ENCODE peak calls at places on chromosomes 2 and 18, in five cellular contexts. One of them, this sample, is unnamed. For H3K4me1, the result is how much of the 10 kb centered on the place peaks cover.

GRCh38 chr2:20617081-20617575 is 33.8 kb downstream of the HS1BP3 start:
- DNase-seq in lung: peak
- DNase-seq in small intestine: no peak
- DNase-seq in mesendoderm: peak
- DNase-seq in GM23338: peak
- DNase-seq in this sample: peak

GRCh38 chr2:206023183-206023582 is 62.8 kb downstream of the INO80D start:
- DNase-seq in lung: no peak
- DNase-seq in small intestine: no peak
- DNase-seq in mesendoderm: no peak
- DNase-seq in GM23338: no peak
- DNase-seq in this sample: no peak

GRCh38 chr2:20567926-20568179 is 83.0 kb downstream of the HS1BP3 start:
- DNase-seq in lung: no peak
- DNase-seq in small intestine: no peak
- DNase-seq in mesendoderm: no peak
- DNase-seq in GM23338: no peak
- DNase-seq in this sample: peak

GRCh38 chr18:38805256-38805655 is 1239.7 kb upstream of the CELF4 start:
- DNase-seq in lung: no peak
- DNase-seq in small intestine: no peak
- DNase-seq in mesendoderm: peak
- DNase-seq in GM23338: peak
- DNase-seq in this sample: no peak

GRCh38 chr2:214232266-214232665 is 178.6 kb upstream of the VWC2L start:
- DNase-seq in lung: no peak
- DNase-seq in small intestine: no peak
- DNase-seq in mesendoderm: no peak
- DNase-seq in GM23338: no peak
- DNase-seq in this sample: no peak

GRCh38 chr2:59806486-59806885 is 747.0 kb downstream of the BCL11A start:
- DNase-seq in lung: no peak
- DNase-seq in small intestine: peak
- DNase-seq in mesendoderm: no peak
- DNase-seq in GM23338: no peak
- DNase-seq in this sample: no peak

GRCh38 chr2:109516445-109517117 is 97.2 kb downstream of the SEPTIN10 start:
- DNase-seq in lung: no peak
- DNase-seq in small intestine: peak
- DNase-seq in mesendoderm: peak
- DNase-seq in GM23338: peak
- DNase-seq in this sample: no peak

GRCh38 chr2:73970850-73971471 is 13.7 kb upstream of the TET3 start:
- DNase-seq in lung: peak
- DNase-seq in small intestine: peak
- DNase-seq in mesendoderm: peak
- DNase-seq in GM23338: peak
- DNase-seq in this sample: peak

GRCh38 chr2:200635251-200635650 is 49.4 kb downstream of the AOX1 start:
- DNase-seq in lung: no peak
- DNase-seq in small intestine: no peak
- DNase-seq in mesendoderm: no peak
- DNase-seq in GM23338: no peak
- DNase-seq in this sample: no peak

GRCh38 chr2:129794517-129794916 is 184.9 kb upstream of the RAB6C start:
- DNase-seq in lung: no peak
- DNase-seq in small intestine: no peak
- DNase-seq in mesendoderm: no peak
- DNase-seq in GM23338: no peak
- DNase-seq in this sample: no peak

GRCh38 chr2:189298481-189298880 is 118.9 kb upstream of the COL5A2 start:
- DNase-seq in lung: no peak
- DNase-seq in small intestine: no peak
- DNase-seq in mesendoderm: no peak
- DNase-seq in GM23338: no peak
- DNase-seq in this sample: no peak

GRCh38 chr18:45493830-45494229 is 121.4 kb upstream of the SLC14A2 start:
- DNase-seq in lung: no peak
- DNase-seq in small intestine: no peak
- DNase-seq in mesendoderm: no peak
- DNase-seq in GM23338: no peak
- DNase-seq in this sample: no peak

GRCh38 chr2:23862716-23863426 is 64.1 kb downstream of the ATAD2B start:
- DNase-seq in lung: no peak
- DNase-seq in small intestine: no peak
- DNase-seq in mesendoderm: no peak
- DNase-seq in GM23338: no peak
- DNase-seq in this sample: no peak

GRCh38 chr18:78240091-78240490 is 739.5 kb upstream of the SALL3 start:
- DNase-seq in lung: no peak
- DNase-seq in small intestine: no peak
- DNase-seq in mesendoderm: no peak
- DNase-seq in GM23338: no peak
- DNase-seq in this sample: no peak

GRCh38 chr2:140353541-140353940 is 1573.4 kb upstream of the NXPH2 start:
- DNase-seq in lung: no peak
- DNase-seq in small intestine: no peak
- DNase-seq in mesendoderm: no peak
- DNase-seq in GM23338: no peak
- DNase-seq in this sample: no peak

GRCh38 chr2:152418688-152419087 is 83.7 kb downstream of the FMNL2 start:
- DNase-seq in lung: no peak
- DNase-seq in small intestine: no peak
- DNase-seq in mesendoderm: no peak
- DNase-seq in GM23338: no peak
- DNase-seq in this sample: no peak

GRCh38 chr2:200913654-200914053 is 24.5 kb downstream of the NIF3L1 start:
- DNase-seq in lung: no peak
- DNase-seq in small intestine: no peak
- DNase-seq in mesendoderm: no peak
- DNase-seq in GM23338: no peak
- DNase-seq in this sample: no peak

GRCh38 chr18:8947576-8947975 is 154.9 kb upstream of the NDUFV2 start:
- DNase-seq in lung: no peak
- DNase-seq in small intestine: no peak
- DNase-seq in mesendoderm: peak
- DNase-seq in GM23338: no peak
- DNase-seq in this sample: no peak

GRCh38 chr2:240869956-240870875 is 1.6 kb downstream of the AGXT start:
- DNase-seq in lung: no peak
- DNase-seq in small intestine: no peak
- DNase-seq in mesendoderm: no peak
- DNase-seq in GM23338: no peak
- DNase-seq in this sample: no peak

GRCh38 chr2:240183370-240184197 is 43.1 kb upstream of the OTOS start:
- DNase-seq in lung: no peak
- DNase-seq in small intestine: no peak
- DNase-seq in mesendoderm: no peak
- DNase-seq in GM23338: no peak
- DNase-seq in this sample: no peak

GRCh38 chr2:86054539-86055082 is 51.1 kb downstream of the POLR1A start:
- DNase-seq in lung: no peak
- DNase-seq in small intestine: no peak
- DNase-seq in mesendoderm: no peak
- DNase-seq in GM23338: no peak
- DNase-seq in this sample: no peak

GRCh38 chr2:101007415-101008345 is 5.6 kb downstream of the RPL31 start:
- DNase-seq in lung: no peak
- DNase-seq in small intestine: no peak
- DNase-seq in mesendoderm: peak
- DNase-seq in GM23338: peak
- DNase-seq in this sample: no peak

GRCh38 chr18:23593720-23594119 is 7.4 kb upstream of the NPC1 start:
- DNase-seq in lung: no peak
- DNase-seq in small intestine: no peak
- DNase-seq in mesendoderm: no peak
- DNase-seq in GM23338: no peak
- DNase-seq in this sample: no peak

GRCh38 chr18:8595445-8595844 is 13.8 kb upstream of the RAB12 start:
- DNase-seq in lung: no peak
- DNase-seq in small intestine: no peak
- DNase-seq in mesendoderm: no peak
- DNase-seq in GM23338: no peak
- DNase-seq in this sample: no peak

GRCh38 chr2:8574196-8575010 is 107.5 kb upstream of the ID2 start:
- DNase-seq in lung: no peak
- DNase-seq in small intestine: no peak
- DNase-seq in mesendoderm: no peak
- DNase-seq in GM23338: no peak
- DNase-seq in this sample: peak

GRCh38 chr18:77207540-77207939 is 42.1 kb upstream of the GALR1 start:
- DNase-seq in lung: peak
- DNase-seq in small intestine: peak
- DNase-seq in mesendoderm: peak
- DNase-seq in GM23338: peak
- DNase-seq in this sample: peak

GRCh38 chr2:166765141-166765540 is 123.1 kb upstream of the XIRP2 start:
- DNase-seq in lung: no peak
- DNase-seq in small intestine: no peak
- DNase-seq in mesendoderm: peak
- DNase-seq in GM23338: peak
- DNase-seq in this sample: no peak

GRCh38 chr2:45191972-45192371 is 182.7 kb upstream of the SIX2 start:
- DNase-seq in lung: no peak
- DNase-seq in small intestine: no peak
- DNase-seq in mesendoderm: no peak
- DNase-seq in GM23338: no peak
- DNase-seq in this sample: peak

GRCh38 chr18:79513381-79514081 is 117.8 kb downstream of the NFATC1 start:
- DNase-seq in lung: no peak
- DNase-seq in small intestine: no peak
- DNase-seq in mesendoderm: no peak
- DNase-seq in GM23338: no peak
- DNase-seq in this sample: no peak

GRCh38 chr2:109255594-109255993 is 126.6 kb downstream of the SH3RF3 start:
- DNase-seq in lung: no peak
- DNase-seq in small intestine: no peak
- DNase-seq in mesendoderm: no peak
- DNase-seq in GM23338: no peak
- DNase-seq in this sample: no peak

GRCh38 chr2:187615364-187615763 is 61.1 kb upstream of the TFPI start:
- DNase-seq in lung: no peak
- DNase-seq in small intestine: no peak
- DNase-seq in mesendoderm: no peak
- DNase-seq in GM23338: no peak
- DNase-seq in this sample: no peak

GRCh38 chr2:24272907-24273306 is 87.4 kb downstream of the ITSN2 start:
- DNase-seq in lung: no peak
- DNase-seq in small intestine: no peak
- DNase-seq in mesendoderm: peak
- DNase-seq in GM23338: no peak
- DNase-seq in this sample: no peak

GRCh38 chr2:101403745-101404144 is 16.4 kb upstream of the CREG2 start:
- DNase-seq in lung: no peak
- DNase-seq in small intestine: no peak
- DNase-seq in mesendoderm: no peak
- DNase-seq in GM23338: no peak
- DNase-seq in this sample: no peak

GRCh38 chr2:236531991-236532390 is 37.6 kb upstream of the ACKR3 start:
- DNase-seq in lung: no peak
- DNase-seq in small intestine: no peak
- DNase-seq in mesendoderm: no peak
- DNase-seq in GM23338: no peak
- DNase-seq in this sample: no peak

GRCh38 chr2:178205853-178206516 is 11.7 kb downstream of the OSBPL6 start:
- DNase-seq in lung: no peak
- DNase-seq in small intestine: no peak
- DNase-seq in mesendoderm: no peak
- DNase-seq in GM23338: no peak
- DNase-seq in this sample: no peak
- H3K27ac ChIP-seq in lung: no peak
- H3K27ac ChIP-seq in small intestine: no peak
- H3K27ac ChIP-seq in mesendoderm: no peak
- H3K27ac ChIP-seq in GM23338: no peak
- H3K27ac ChIP-seq in this sample: no peak

GRCh38 chr2:219309278-219309677 is at the start of gene PTPRN:
- DNase-seq in lung: no peak
- DNase-seq in small intestine: no peak
- DNase-seq in mesendoderm: peak
- DNase-seq in GM23338: peak
- DNase-seq in this sample: no peak
- H3K4me3 ChIP-seq in lung: no peak
- H3K4me3 ChIP-seq in small intestine: no peak
- H3K4me3 ChIP-seq in mesendoderm: no peak
- H3K4me3 ChIP-seq in GM23338: peak
- H3K4me3 ChIP-seq in this sample: no peak

DNA sequence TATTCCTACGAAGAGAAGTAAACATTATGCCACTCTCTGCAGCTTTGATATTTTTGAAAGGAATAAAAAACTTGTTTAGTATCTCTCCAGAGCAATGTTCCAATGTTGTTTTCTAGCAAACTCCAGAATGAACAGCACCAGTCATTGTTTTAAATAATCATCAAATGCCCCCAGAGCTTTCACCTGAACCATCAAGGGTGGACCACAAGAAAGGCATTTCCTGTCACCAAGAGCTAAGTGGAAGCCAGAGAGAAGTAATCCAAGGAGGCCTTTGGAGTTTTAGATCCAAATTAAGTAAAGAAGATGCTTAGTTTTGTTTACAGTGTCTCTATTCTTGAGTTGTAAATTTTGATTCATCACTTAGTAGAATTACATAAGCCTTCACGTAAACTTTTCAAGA is 559.0 kb downstream of the ARHGAP15 start:
- DNase-seq in lung: no peak
- DNase-seq in small intestine: no peak
- DNase-seq in mesendoderm: no peak
- DNase-seq in GM23338: peak
- DNase-seq in this sample: no peak
- H3K4me1 ChIP-seq in lung: under half
- H3K4me1 ChIP-seq in small intestine: under half
- H3K4me1 ChIP-seq in mesendoderm: under half
- H3K4me1 ChIP-seq in GM23338: under half
- H3K4me1 ChIP-seq in this sample: under half

GRCh38 chr2:27077231-27077630 is 1.2 kb upstream of the EMILIN1 start:
- DNase-seq in lung: no peak
- DNase-seq in small intestine: no peak
- DNase-seq in mesendoderm: no peak
- DNase-seq in GM23338: no peak
- DNase-seq in this sample: no peak
- H3K27ac ChIP-seq in lung: peak
- H3K27ac ChIP-seq in small intestine: no peak
- H3K27ac ChIP-seq in mesendoderm: no peak
- H3K27ac ChIP-seq in GM23338: no peak
- H3K27ac ChIP-seq in this sample: peak